ENCODE peak calls at places on chromosomes 13 and 19, in six cellular contexts. R is neural progenitor cell, Z is GM23338, O is PC-3, E is GM23248, H is SK-N-SH. M is an unnamed sample.

GRCh38 chr19:40737102-40737644 is 13.1 kb downstream of the ACTMAP start:
- DNase-seq in R (no peak), Z (no peak), O (no peak), E (no peak), H (no peak), M (no peak)

GRCh38 chr19:35851213-35852028 is 883 bp downstream of the NPHS1 start:
- DNase-seq in R (peak; percentile 77), Z (peak; percentile 90), O (no peak), E (no peak), H (peak; percentile 66), M (no peak)

GRCh38 chr13:97921146-97921776 is 32.2 kb upstream of the IPO5 start:
- DNase-seq in R (no peak), Z (no peak), O (no peak), E (peak; percentile 61), H (no peak), M (no peak)

GRCh38 chr13:26653310-26653709 is 95.8 kb downstream of the WASF3 start:
- DNase-seq in R (no peak), Z (no peak), O (no peak), E (peak; percentile 78), H (no peak), M (no peak)

GRCh38 chr19:2337329-2337707 is 8.8 kb downstream of the SPPL2B start:
- DNase-seq in R (peak; percentile 83), Z (peak; percentile 89), O (no peak), E (peak; percentile 47), H (peak; percentile 69), M (no peak)

GRCh38 chr19:43594710-43595604 is 977 bp downstream of the IRGQ start:
- DNase-seq in R (peak; percentile 91), Z (peak; percentile 89), O (peak; percentile 70), E (peak; percentile 85), H (peak; percentile 76), M (peak; percentile 75)

GRCh38 chr19:49831592-49831991 is 13.5 kb downstream of the MED25 start:
- DNase-seq in R (no peak), Z (no peak), O (no peak), E (no peak), H (no peak), M (no peak)

GRCh38 chr13:34435338-34435737 is 506.7 kb upstream of the NBEA start:
- DNase-seq in R (no peak), Z (no peak), O (peak; percentile 52), E (peak; percentile 63), H (no peak), M (no peak)

GRCh38 chr13:48838193-48839000 is 137.3 kb upstream of the FNDC3A start:
- DNase-seq in R (no peak), Z (no peak), O (peak; percentile 32), E (no peak), H (no peak), M (no peak)

GRCh38 chr19:5903054-5903501 is 512 bp downstream of the NDUFA11 start:
- DNase-seq in R (no peak), Z (peak; percentile 46), O (no peak), E (peak; percentile 84), H (no peak), M (peak; percentile 30)

GRCh38 chr13:45295536-45295935 is 45.4 kb downstream of the TPT1 start:
- DNase-seq in R (no peak), Z (no peak), O (no peak), E (no peak), H (no peak), M (no peak)

GRCh38 chr19:2782357-2782935 is 627 bp downstream of the SGTA start:
- DNase-seq in R (no peak), Z (no peak), O (no peak), E (peak; percentile 45), H (no peak), M (peak; percentile 28)

GRCh38 chr19:34502582-34503545 is 21.3 kb downstream of the WTIP start:
- DNase-seq in R (no peak), Z (no peak), O (no peak), E (peak; percentile 58), H (peak; percentile 9), M (no peak)

GRCh38 chr13:19586904-19587634 is 25.7 kb upstream of the TPTE2 start:
- DNase-seq in R (no peak), Z (peak; percentile 50), O (peak; percentile 87), E (peak; percentile 26), H (peak; percentile 52), M (peak; percentile 74)

GRCh38 chr13:93248627-93249047 is 22.0 kb downstream of the GPC6 start:
- DNase-seq in R (peak; percentile 73), Z (peak; percentile 72), O (peak; percentile 78), E (no peak), H (peak; percentile 56), M (no peak)

GRCh38 chr13:104086759-104087158 is 1020.5 kb upstream of the SLC10A2 start:
- DNase-seq in R (no peak), Z (no peak), O (no peak), E (no peak), H (no peak), M (no peak)

GRCh38 chr13:43196750-43197149 is 173.4 kb downstream of the DNAJC15 start:
- DNase-seq in R (no peak), Z (no peak), O (no peak), E (no peak), H (no peak), M (no peak)

GRCh38 chr19:2423913-2424685 is 3.3 kb downstream of the TIMM13 start:
- DNase-seq in R (no peak), Z (no peak), O (no peak), E (no peak), H (no peak), M (no peak)

GRCh38 chr13:79548886-79549285 is 67.9 kb downstream of the NDFIP2 start:
- DNase-seq in R (no peak), Z (no peak), O (peak; percentile 26), E (no peak), H (peak; percentile 17), M (no peak)

GRCh38 chr13:33070713-33071112 is 54.5 kb downstream of the KL start:
- DNase-seq in R (no peak), Z (no peak), O (peak; percentile 64), E (peak; percentile 21), H (no peak), M (no peak)

GRCh38 chr19:1501200-1501595 is 10.2 kb downstream of the REEP6 start:
- DNase-seq in R (no peak), Z (no peak), O (no peak), E (no peak), H (no peak), M (no peak)

GRCh38 chr19:48419158-48419920 is 25.9 kb downstream of the GRIN2D start:
- DNase-seq in R (peak; percentile 85), Z (peak; percentile 96), O (peak; percentile 18), E (peak; percentile 67), H (peak; percentile 87), M (peak; percentile 79)

GRCh38 chr13:25170554-25171107 is 1.5 kb downstream of the AMER2 start:
- DNase-seq in R (peak; percentile 67), Z (peak; percentile 56), O (no peak), E (peak; percentile 9), H (peak; percentile 50), M (no peak)

GRCh38 chr13:73228546-73228945 is 169.7 kb downstream of the KLF5 start:
- DNase-seq in R (no peak), Z (no peak), O (peak; percentile 40), E (peak; percentile 33), H (no peak), M (peak; percentile 77)

GRCh38 chr19:4474504-4475136 is 2.5 kb downstream of the HDGFL2 start:
- DNase-seq in R (peak; percentile 93), Z (peak; percentile 95), O (peak; percentile 12), E (peak; percentile 66), H (peak; percentile 95), M (no peak)

GRCh38 chr13:90320663-90321062 is 1026.8 kb upstream of the MIR17HG start:
- DNase-seq in R (no peak), Z (no peak), O (no peak), E (no peak), H (no peak), M (no peak)

GRCh38 chr19:13999085-13999484 is 7.0 kb downstream of the RFX1 start:
- DNase-seq in R (no peak), Z (no peak), O (no peak), E (no peak), H (no peak), M (no peak)

GRCh38 chr13:26562538-26562890 is 5.0 kb downstream of the WASF3 start:
- DNase-seq in R (no peak), Z (no peak), O (no peak), E (peak; percentile 47), H (peak; percentile 80), M (no peak)

GRCh38 chr19:40278361-40279045 is 6.6 kb downstream of the AKT2 start:
- DNase-seq in R (no peak), Z (no peak), O (no peak), E (peak; percentile 55), H (no peak), M (no peak)

GRCh38 chr13:113820813-113821651 is 42.8 kb downstream of the GAS6 start:
- DNase-seq in R (no peak), Z (no peak), O (peak; percentile 82), E (peak; percentile 99), H (peak; percentile 91), M (no peak)
- TF ChIP-seq EZH2phosphoT487 in R (no peak), Z (no peak), O (no peak), E (no peak), H (no peak), M (no peak)

GRCh38 chr13:110525328-110526319 is 35.9 kb downstream of the RAB20 start:
- DNase-seq in R (no peak), Z (no peak), O (no peak), E (no peak), H (no peak), M (peak; percentile 97)

GRCh38 chr13:110528911-110529310 is 32.6 kb downstream of the RAB20 start:
- DNase-seq in R (no peak), Z (no peak), O (no peak), E (no peak), H (no peak), M (no peak)

GRCh38 chr13:110529522-110530311 is 31.8 kb downstream of the RAB20 start:
- DNase-seq in R (no peak), Z (no peak), O (no peak), E (no peak), H (no peak), M (no peak)

GRCh38 chr13:110530839-110531499 is 30.6 kb downstream of the RAB20 start:
- DNase-seq in R (no peak), Z (no peak), O (no peak), E (no peak), H (no peak), M (no peak)

DNA sequence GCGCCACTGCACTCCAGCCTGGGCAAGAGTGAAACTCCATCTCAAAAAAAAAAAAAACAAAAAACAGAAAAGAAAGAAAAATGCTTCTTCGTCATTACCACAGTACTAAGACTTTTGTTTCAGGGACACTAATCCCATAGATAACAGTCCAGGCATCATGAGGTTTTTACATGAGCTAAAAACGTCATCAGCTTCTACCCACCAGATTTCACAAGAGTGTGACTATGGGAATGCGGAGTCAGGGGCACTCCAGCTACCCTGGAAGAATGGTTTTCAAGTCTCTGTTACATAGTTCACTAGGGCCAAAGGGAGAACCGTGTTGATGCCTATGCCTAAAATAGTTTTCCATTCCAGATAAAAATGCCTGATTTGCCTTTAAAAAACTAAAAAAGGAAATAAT is 33.2 kb downstream of the RAB20 start:
- DNase-seq in R (no peak), Z (no peak), O (no peak), E (no peak), H (no peak), M (no peak)
- H3F3A ChIP-seq in R (no peaks in the 10 kb centered on the region), Z (no peaks in the 10 kb centered on the region), O (no peaks in the 10 kb centered on the region), E (no peaks in the 10 kb centered on the region), H (no peaks in the 10 kb centered on the region), M (peaks cover 20% of the 10 kb centered on the region)

GRCh38 chr19:55189424-55189823 is 9.3 kb upstream of the SYT5 start:
- DNase-seq in R (no peak), Z (no peak), O (peak; percentile 99), E (peak; percentile 97), H (no peak), M (no peak)
- TF ChIP-seq EZH2phosphoT487 in R (no peak), Z (no peak), O (peak; percentile 69), E (no peak), H (no peak), M (no peak)

GRCh38 chr19:16442386-16443276 is 29.1 kb downstream of the EPS15L1 start:
- DNase-seq in R (peak; percentile 15), Z (no peak), O (no peak), E (no peak), H (no peak), M (no peak)
- H3F3A ChIP-seq in R (peaks cover 18% of the 10 kb centered on the region), Z (peaks cover 8% of the 10 kb centered on the region), O (no peaks in the 10 kb centered on the region), E (peaks cover 5% of the 10 kb centered on the region), H (no peaks in the 10 kb centered on the region), M (peaks cover 19% of the 10 kb centered on the region)